ENCODE peak calls at places on chromosomes 12 and 14, in ten cellular contexts. T, S, A, Z, D, V, K, H, C and U are unnamed samples.

GRCh38 chr12:75389061-75389460 is 1.8 kb upstream of the GLIPR1L2 start:
- DNase-seq in T (no peak), D (peak), Z (peak), V (no peak), S (no peak), H (no peak), C (no peak), A (peak), K (peak), U (no peak)

GRCh38 chr12:2891240-2892053 is 756 bp downstream of the TULP3 start:
- DNase-seq in K (no peak), H (peak), D (no peak), V (no peak), A (no peak), T (peak), S (peak), C (peak), Z (peak), U (peak)

GRCh38 chr14:100851586-100851916 is 25.6 kb downstream of the MEG3 start:
- DNase-seq in T (no peak), C (no peak), K (no peak), A (no peak), H (no peak), V (no peak), S (no peak), D (no peak), Z (no peak), U (no peak)

GRCh38 chr14:91420686-91421085 is 3.1 kb upstream of the CCDC88C start:
- DNase-seq in C (no peak), H (no peak), S (no peak), V (no peak), Z (no peak), A (no peak), D (no peak), K (no peak), T (no peak), U (no peak)

GRCh38 chr14:29486132-29486531 is 441.5 kb downstream of the PRKD1 start:
- DNase-seq in K (no peak), T (no peak), V (no peak), A (no peak), S (no peak), Z (peak), C (no peak), D (no peak), H (no peak), U (no peak)

GRCh38 chr14:68089146-68089715 is 269.7 kb downstream of the RAD51B start:
- DNase-seq in V (no peak), Z (no peak), S (no peak), A (peak), H (no peak), K (no peak), D (peak), T (no peak), C (no peak), U (peak)

GRCh38 chr12:10220398-10221077 is 7.9 kb downstream of the GABARAPL1 start:
- DNase-seq in K (peak), V (no peak), S (no peak), H (no peak), D (no peak), T (peak), Z (peak), A (no peak), C (peak), U (peak)

GRCh38 chr14:33646692-33647260 is 304.1 kb downstream of the EGLN3 start:
- DNase-seq in Z (peak), C (no peak), T (no peak), V (no peak), S (no peak), A (peak), K (peak), D (no peak), H (no peak), U (no peak)

GRCh38 chr12:46530373-46531056 is 157.9 kb upstream of the SLC38A2 start:
- DNase-seq in D (no peak), V (no peak), C (no peak), T (no peak), Z (no peak), S (no peak), K (no peak), H (no peak), A (no peak), U (peak)

GRCh38 chr12:117622741-117623140 is 261.3 kb upstream of the NOS1 start:
- DNase-seq in Z (peak), S (no peak), K (no peak), T (no peak), A (peak), C (no peak), V (no peak), H (no peak), D (no peak), U (no peak)

GRCh38 chr14:89270439-89271227 is 146.4 kb downstream of the FOXN3 start:
- DNase-seq in T (no peak), A (no peak), S (no peak), C (peak), V (no peak), K (no peak), H (no peak), Z (no peak), D (no peak), U (no peak)

GRCh38 chr12:67477682-67478265 is 170.8 kb upstream of the DYRK2 start:
- DNase-seq in C (no peak), K (no peak), D (no peak), H (no peak), S (no peak), V (no peak), Z (no peak), T (no peak), A (no peak), U (no peak)

GRCh38 chr14:106879241-106879640 is 1352.9 kb downstream of the TMEM121 start:
- DNase-seq in A (no peak), D (peak), Z (no peak), K (no peak), H (peak), S (no peak), C (no peak), V (peak), T (no peak), U (no peak)